ENCODE peak calls at places on chromosomes 16 and 17, in four cellular contexts. One of them, this sample, is unnamed.

GRCh38 chr16:49789617-49790016 is 66.3 kb downstream of the ZNF423 start:
- DNase-seq in tibial artery: no peak
- DNase-seq in ascending aorta: no peak
- DNase-seq in AG09309: no peak
- DNase-seq in this sample: no peak

GRCh38 chr16:68778551-68779231 is 41.6 kb downstream of the CDH1 start:
- DNase-seq in tibial artery: no peak
- DNase-seq in ascending aorta: no peak
- DNase-seq in AG09309: no peak
- DNase-seq in this sample: no peak

GRCh38 chr17:81387235-81388060 is 7.8 kb upstream of the BAHCC1 start:
- DNase-seq in tibial artery: no peak
- DNase-seq in ascending aorta: no peak
- DNase-seq in AG09309: no peak
- DNase-seq in this sample: no peak

GRCh38 chr16:86051376-86052114 is 152.6 kb downstream of the IRF8 start:
- DNase-seq in tibial artery: no peak
- DNase-seq in ascending aorta: no peak
- DNase-seq in AG09309: no peak
- DNase-seq in this sample: no peak

GRCh38 chr17:65896889-65897288 is 295.0 kb downstream of the CEP112 start:
- DNase-seq in tibial artery: no peak
- DNase-seq in ascending aorta: no peak
- DNase-seq in AG09309: no peak
- DNase-seq in this sample: no peak

GRCh38 chr16:89593841-89594240 is 18.3 kb downstream of the CPNE7 start:
- DNase-seq in tibial artery: no peak
- DNase-seq in ascending aorta: no peak
- DNase-seq in AG09309: no peak
- DNase-seq in this sample: no peak

GRCh38 chr16:88843256-88843655 is 13.5 kb downstream of the GALNS start:
- DNase-seq in tibial artery: no peak
- DNase-seq in ascending aorta: no peak
- DNase-seq in AG09309: no peak
- DNase-seq in this sample: no peak

GRCh38 chr16:30551781-30552180 is 6.4 kb downstream of the ZNF764 start:
- DNase-seq in tibial artery: no peak
- DNase-seq in ascending aorta: no peak
- DNase-seq in AG09309: no peak
- DNase-seq in this sample: no peak

GRCh38 chr17:50627782-50628601 is 6.7 kb upstream of the ABCC3 start:
- DNase-seq in tibial artery: no peak
- DNase-seq in ascending aorta: no peak
- DNase-seq in AG09309: no peak
- DNase-seq in this sample: no peak

GRCh38 chr16:77555101-77555500 is 120.3 kb upstream of the ADAMTS18 start:
- DNase-seq in tibial artery: no peak
- DNase-seq in ascending aorta: no peak
- DNase-seq in AG09309: no peak
- DNase-seq in this sample: no peak

GRCh38 chr17:332023-332422 is 20.6 kb downstream of the RPH3AL start:
- DNase-seq in tibial artery: peak; percentile 17
- DNase-seq in ascending aorta: peak; percentile 24
- DNase-seq in AG09309: no peak
- DNase-seq in this sample: no peak

GRCh38 chr17:7988750-7989178 is 13.7 kb upstream of the GUCY2D start:
- DNase-seq in tibial artery: no peak
- DNase-seq in ascending aorta: no peak
- DNase-seq in AG09309: peak; percentile 59
- DNase-seq in this sample: no peak

GRCh38 chr16:58418601-58419000 is 26.3 kb downstream of the GINS3 start:
- DNase-seq in tibial artery: no peak
- DNase-seq in ascending aorta: no peak
- DNase-seq in AG09309: no peak
- DNase-seq in this sample: no peak

GRCh38 chr16:85616608-85617311 is 3.6 kb downstream of the GSE1 start:
- DNase-seq in tibial artery: peak; percentile 39
- DNase-seq in ascending aorta: no peak
- DNase-seq in AG09309: no peak
- DNase-seq in this sample: no peak

GRCh38 chr17:4673986-4674770 is 29.8 kb downstream of the PELP1 start:
- DNase-seq in tibial artery: no peak
- DNase-seq in ascending aorta: peak; percentile 57
- DNase-seq in AG09309: no peak
- DNase-seq in this sample: no peak

GRCh38 chr17:54982399-54982798 is 13.8 kb downstream of the STXBP4 start:
- DNase-seq in tibial artery: peak; percentile 77
- DNase-seq in ascending aorta: peak; percentile 78
- DNase-seq in AG09309: no peak
- DNase-seq in this sample: no peak

GRCh38 chr16:84465154-84465553 is 39.3 kb downstream of the MEAK7 start:
- DNase-seq in tibial artery: peak; percentile 4
- DNase-seq in ascending aorta: peak; percentile 37
- DNase-seq in AG09309: no peak
- DNase-seq in this sample: peak; percentile 4

GRCh38 chr17:35294756-35295155 is 51.9 kb downstream of the SLFN5 start:
- DNase-seq in tibial artery: no peak
- DNase-seq in ascending aorta: no peak
- DNase-seq in AG09309: no peak
- DNase-seq in this sample: no peak

GRCh38 chr16:914453-914852 is 56.3 kb downstream of the LMF1 start:
- DNase-seq in tibial artery: no peak
- DNase-seq in ascending aorta: no peak
- DNase-seq in AG09309: no peak
- DNase-seq in this sample: no peak

GRCh38 chr16:12255919-12256665 is 279.6 kb downstream of the SNX29 start:
- DNase-seq in tibial artery: no peak
- DNase-seq in ascending aorta: no peak
- DNase-seq in AG09309: no peak
- DNase-seq in this sample: no peak

GRCh38 chr16:69481901-69482341 is 57.5 kb downstream of the CYB5B start:
- DNase-seq in tibial artery: peak; percentile 93
- DNase-seq in ascending aorta: peak; percentile 94
- DNase-seq in AG09309: no peak
- DNase-seq in this sample: no peak

GRCh38 chr17:16870253-16871245 is 101.4 kb downstream of the TNFRSF13B start:
- DNase-seq in tibial artery: no peak
- DNase-seq in ascending aorta: peak; percentile 58
- DNase-seq in AG09309: no peak
- DNase-seq in this sample: no peak

GRCh38 chr16:66270333-66270927 is 96.1 kb upstream of the CDH5 start:
- DNase-seq in tibial artery: no peak
- DNase-seq in ascending aorta: peak; percentile 74
- DNase-seq in AG09309: no peak
- DNase-seq in this sample: peak; percentile 42

GRCh38 chr16:48963901-48964615 is 317.6 kb downstream of the CBLN1 start:
- DNase-seq in tibial artery: no peak
- DNase-seq in ascending aorta: no peak
- DNase-seq in AG09309: peak; percentile 69
- DNase-seq in this sample: no peak

GRCh38 chr17:79677646-79678045 is 53.1 kb upstream of the ENPP7 start:
- DNase-seq in tibial artery: no peak
- DNase-seq in ascending aorta: no peak
- DNase-seq in AG09309: no peak
- DNase-seq in this sample: no peak

GRCh38 chr16:68086860-68087268 is 1.7 kb downstream of the NFATC3 start:
- DNase-seq in tibial artery: no peak
- DNase-seq in ascending aorta: no peak
- DNase-seq in AG09309: no peak
- DNase-seq in this sample: no peak

GRCh38 chr16:18841833-18842525 is 40.6 kb upstream of the ARL6IP1 start:
- DNase-seq in tibial artery: no peak
- DNase-seq in ascending aorta: no peak
- DNase-seq in AG09309: no peak
- DNase-seq in this sample: no peak

GRCh38 chr16:73057369-73058210 is 9.7 kb upstream of the ZFHX3 start:
- DNase-seq in tibial artery: no peak
- DNase-seq in ascending aorta: no peak
- DNase-seq in AG09309: no peak
- DNase-seq in this sample: no peak
- TF ChIP-seq CTCF in tibial artery: no peak
- TF ChIP-seq CTCF in ascending aorta: no peak
- TF ChIP-seq CTCF in AG09309: no peak
- TF ChIP-seq CTCF in this sample: no peak

GRCh38 chr17:37847102-37847501 is 77.1 kb upstream of the TBC1D3K start:
- DNase-seq in tibial artery: no peak
- DNase-seq in ascending aorta: no peak
- DNase-seq in AG09309: no peak
- DNase-seq in this sample: no peak

GRCh38 chr17:37847811-37848331 is 76.3 kb upstream of the TBC1D3K start:
- DNase-seq in tibial artery: no peak
- DNase-seq in ascending aorta: no peak
- DNase-seq in AG09309: no peak
- DNase-seq in this sample: no peak

GRCh38 chr17:37844158-37844976 is 79.8 kb upstream of the TBC1D3K start:
- DNase-seq in tibial artery: peak; percentile 40
- DNase-seq in ascending aorta: peak; percentile 77
- DNase-seq in AG09309: no peak
- DNase-seq in this sample: no peak

GRCh38 chr17:37842401-37842800 is 81.8 kb upstream of the TBC1D3K start:
- DNase-seq in tibial artery: no peak
- DNase-seq in ascending aorta: no peak
- DNase-seq in AG09309: no peak
- DNase-seq in this sample: no peak

DNA sequence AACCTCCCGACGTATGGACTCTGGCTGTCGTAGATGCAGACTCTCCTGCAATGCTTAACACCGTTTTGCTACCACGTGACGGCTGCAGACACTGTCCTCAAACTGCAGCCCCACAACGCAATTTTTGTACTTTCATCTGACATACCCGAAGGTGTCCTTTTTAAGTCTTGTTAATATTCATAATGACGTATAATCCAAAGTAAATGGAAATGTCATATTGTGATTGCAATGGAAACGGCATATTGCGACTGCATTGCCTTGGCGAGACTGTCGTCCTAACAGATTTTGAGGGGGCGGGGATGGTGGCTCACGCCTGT is 79.3 kb upstream of the TBC1D3K start:
- DNase-seq in tibial artery: no peak
- DNase-seq in ascending aorta: no peak
- DNase-seq in AG09309: no peak
- DNase-seq in this sample: no peak
- TF ChIP-seq CTCF in tibial artery: no peak
- TF ChIP-seq CTCF in ascending aorta: no peak
- TF ChIP-seq CTCF in AG09309: no peak
- TF ChIP-seq CTCF in this sample: no peak

DNA sequence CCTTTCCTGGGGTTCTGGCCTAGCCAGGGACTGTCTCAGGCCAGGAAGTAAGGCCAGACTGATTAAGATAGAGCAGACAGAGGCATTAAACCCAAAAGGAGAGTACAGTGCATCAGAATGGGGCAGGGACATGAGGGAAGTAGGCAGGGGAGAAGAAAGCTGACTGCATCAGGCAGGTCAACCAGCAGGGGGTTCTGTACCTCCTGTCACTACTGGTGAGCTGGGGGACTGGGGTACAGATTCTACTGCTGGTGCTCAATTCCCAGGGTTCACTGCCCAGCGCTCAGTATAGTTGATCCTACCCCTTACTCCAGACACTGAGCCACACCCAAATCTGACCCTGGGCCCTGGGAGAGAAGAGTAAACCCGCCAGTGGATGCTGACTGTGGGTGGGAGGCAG is 12.9 kb upstream of the MTMR4 start:
- DNase-seq in tibial artery: no peak
- DNase-seq in ascending aorta: no peak
- DNase-seq in AG09309: no peak
- DNase-seq in this sample: no peak
- TF ChIP-seq CTCF in tibial artery: no peak
- TF ChIP-seq CTCF in ascending aorta: no peak
- TF ChIP-seq CTCF in AG09309: no peak
- TF ChIP-seq CTCF in this sample: no peak

GRCh38 chr17:48261297-48261880 is 153.8 kb downstream of the SNX11 start:
- DNase-seq in tibial artery: no peak
- DNase-seq in ascending aorta: no peak
- DNase-seq in AG09309: no peak
- DNase-seq in this sample: no peak
- TF ChIP-seq CTCF in tibial artery: no peak
- TF ChIP-seq CTCF in ascending aorta: no peak
- TF ChIP-seq CTCF in AG09309: no peak
- TF ChIP-seq CTCF in this sample: no peak

GRCh38 chr17:28854457-28855382 is at the start of gene ERAL1:
- DNase-seq in tibial artery: peak; percentile 83
- DNase-seq in ascending aorta: peak; percentile 89
- DNase-seq in AG09309: peak; percentile 51
- DNase-seq in this sample: peak; percentile 59
- TF ChIP-seq CTCF in tibial artery: no peak
- TF ChIP-seq CTCF in ascending aorta: no peak
- TF ChIP-seq CTCF in AG09309: peak; percentile 19
- TF ChIP-seq CTCF in this sample: no peak

DNA sequence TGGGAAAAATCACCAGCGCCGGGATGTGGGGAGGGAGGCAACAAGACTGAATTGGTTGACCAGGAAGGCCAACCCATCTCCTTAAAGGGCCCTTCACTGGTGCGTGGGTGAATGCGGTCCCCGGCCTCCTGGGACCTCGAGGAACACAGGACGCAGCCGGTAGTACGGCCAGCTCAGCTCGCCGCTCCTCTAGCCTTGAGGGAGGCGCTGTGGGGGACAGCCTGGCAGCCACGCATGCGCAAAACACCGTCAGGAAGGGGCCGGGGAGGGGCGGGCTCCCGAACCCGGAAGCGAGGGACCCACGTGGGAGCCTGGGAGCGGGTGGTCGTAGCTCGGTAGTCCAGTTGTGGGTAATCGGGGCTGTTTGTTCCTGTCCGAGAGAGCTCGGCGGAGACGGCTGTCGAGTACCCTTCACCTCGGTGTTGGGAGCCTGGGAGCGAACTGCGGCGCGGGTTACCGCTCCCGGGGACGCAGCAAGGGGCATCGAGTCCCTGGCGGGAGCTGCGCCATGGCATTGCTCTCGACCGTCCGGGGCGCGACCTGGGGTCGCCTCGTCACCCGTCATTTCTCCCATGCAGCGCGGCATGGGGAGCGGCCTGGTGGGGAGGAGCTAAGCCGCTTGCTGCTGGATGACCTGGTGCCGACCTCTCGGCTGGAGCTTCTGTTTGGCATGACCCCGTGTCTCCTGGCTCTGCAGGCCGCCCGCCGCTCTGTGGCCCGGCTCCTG is at the start of gene MRM1:
- DNase-seq in tibial artery: peak; percentile 91
- DNase-seq in ascending aorta: peak; percentile 96
- DNase-seq in AG09309: peak; percentile 58
- DNase-seq in this sample: peak; percentile 73
- TF ChIP-seq CTCF in tibial artery: peak; percentile 18
- TF ChIP-seq CTCF in ascending aorta: no peak
- TF ChIP-seq CTCF in AG09309: peak; percentile 26
- TF ChIP-seq CTCF in this sample: no peak

This sample was measured in omental fat pad.